ENCODE peak calls at places on chromosome 11, in seven cellular contexts. M is HTR-8/SVneo; Y is left colon; H is AG20443; N is hypothalamus; W is activated CD4-positive, CD25-positive, alpha-beta regulatory T cell treated with anti-CD3 and anti-CD28 coated beads, Interleukin-2, amount 50 U/mL, for 72 hours; J is stimulated activated CD4-positive, alpha-beta T cell treated with anti-CD3 and anti-CD28 coated beads, Interleukin-1b, Interleukin-23, amount 100 ng/mL, for 24 hours. S is an unnamed sample.

GRCh38 chr11:76083563-76084451 is 122.5 kb downstream of the WNT11 start:
- DNase-seq in W (no peak), N (no peak), M (peak), H (no peak), Y (no peak), J (no peak), S (no peak)

GRCh38 chr11:102111787-102112653 is 1.8 kb downstream of the YAP1 start:
- DNase-seq in H (peak), J (no peak), M (peak), W (no peak), Y (peak), N (no peak), S (no peak)

GRCh38 chr11:75715688-75716087 is 1.9 kb upstream of the MOGAT2 start:
- DNase-seq in Y (no peak), J (no peak), W (no peak), M (no peak), H (no peak), N (no peak), S (no peak)

GRCh38 chr11:42205518-42205917 is 746.1 kb upstream of the LRRC4C start:
- DNase-seq in Y (no peak), M (no peak), J (no peak), N (no peak), W (no peak), H (no peak), S (no peak)

GRCh38 chr11:71115770-71116434 is 136.5 kb downstream of the SHANK2 start:
- DNase-seq in W (no peak), N (no peak), H (no peak), Y (no peak), M (no peak), J (no peak), S (no peak)

GRCh38 chr11:20355221-20356219 is 8.0 kb upstream of the HTATIP2 start:
- DNase-seq in Y (peak), N (no peak), M (no peak), H (peak), J (no peak), W (no peak), S (no peak)

GRCh38 chr11:110433393-110434333 is 3.9 kb downstream of the FDX1 start:
- DNase-seq in J (no peak), H (peak), W (no peak), N (no peak), Y (no peak), M (peak), S (peak)

GRCh38 chr11:131852757-131853156 is 482.3 kb downstream of the NTM start:
- DNase-seq in H (no peak), Y (no peak), J (no peak), N (no peak), M (no peak), W (no peak), S (no peak)

GRCh38 chr11:19673924-19674390 is 38.7 kb upstream of the NAV2 start:
- DNase-seq in M (no peak), J (no peak), W (no peak), N (no peak), H (peak), Y (peak), S (no peak)

GRCh38 chr11:126592496-126593410 is 237.3 kb downstream of the ST3GAL4 start:
- DNase-seq in M (no peak), W (no peak), Y (no peak), N (no peak), J (no peak), H (no peak), S (no peak)

GRCh38 chr11:15157181-15157580 is 42.5 kb downstream of the INSC start:
- DNase-seq in N (no peak), M (no peak), Y (no peak), J (no peak), W (no peak), H (peak), S (no peak)

GRCh38 chr11:29645373-29645772 is 371.5 kb downstream of the KCNA4 start:
- DNase-seq in J (no peak), Y (no peak), H (no peak), N (no peak), W (no peak), M (no peak), S (no peak)

GRCh38 chr11:111472228-111472627 is 40.0 kb downstream of the BTG4 start:
- DNase-seq in J (no peak), W (no peak), Y (no peak), M (no peak), N (no peak), H (no peak), S (no peak)

GRCh38 chr11:127965947-127966668 is 621.2 kb downstream of the ETS1 start:
- DNase-seq in M (no peak), Y (no peak), W (no peak), H (no peak), N (no peak), J (no peak), S (no peak)

GRCh38 chr11:127627629-127628462 is 627.3 kb upstream of the KIRREL3 start:
- DNase-seq in Y (peak), M (no peak), N (no peak), W (no peak), J (no peak), H (no peak), S (no peak)

GRCh38 chr11:27976262-27976661 is 131.7 kb downstream of the KIF18A start:
- DNase-seq in J (no peak), M (no peak), W (no peak), H (peak), N (no peak), Y (no peak), S (no peak)

GRCh38 chr11:79393362-79394043 is 47.3 kb downstream of the TENM4 start:
- DNase-seq in N (no peak), H (no peak), J (no peak), M (no peak), W (no peak), Y (no peak), S (no peak)

GRCh38 chr11:26950260-26950719 is 43.6 kb upstream of the FIBIN start:
- DNase-seq in W (no peak), N (no peak), Y (no peak), H (peak), M (no peak), J (no peak), S (no peak)

GRCh38 chr11:64843971-64844329 is 503 bp downstream of the CDC42BPG start:
- DNase-seq in N (no peak), J (no peak), M (no peak), Y (no peak), W (no peak), H (no peak), S (no peak)

GRCh38 chr11:118849825-118850224 is 33.9 kb upstream of the CXCR5 start:
- DNase-seq in M (no peak), N (no peak), H (no peak), Y (no peak), J (no peak), W (no peak), S (no peak)

S was measured in D721Med.